ENCODE peak calls at places on chromosomes 5 and 9, in nine cellular contexts. One of them, this sample, is unnamed.

GRCh38 chr9:84070590-84070989 is 90.0 kb downstream of the RMI1 start:
- DNase-seq in left lung: no peak
- DNase-seq in nephron progenitor cell: no peak
- DNase-seq in body of pancreas: no peak
- DNase-seq in AG10803: no peak
- DNase-seq in IMR-90: no peak
- DNase-seq in CD8-positive, alpha-beta T cell: no peak
- DNase-seq in coronary artery: no peak
- DNase-seq in heart left ventricle: no peak
- DNase-seq in this sample: no peak

GRCh38 chr5:159582756-159583523 is 252.7 kb upstream of the IL12B start:
- DNase-seq in left lung: no peak
- DNase-seq in nephron progenitor cell: no peak
- DNase-seq in body of pancreas: no peak
- DNase-seq in AG10803: peak
- DNase-seq in IMR-90: peak
- DNase-seq in CD8-positive, alpha-beta T cell: no peak
- DNase-seq in coronary artery: no peak
- DNase-seq in heart left ventricle: no peak
- DNase-seq in this sample: no peak

GRCh38 chr5:55438931-55439477 is 95.8 kb downstream of the PLPP1 start:
- DNase-seq in left lung: no peak
- DNase-seq in nephron progenitor cell: no peak
- DNase-seq in body of pancreas: no peak
- DNase-seq in AG10803: peak
- DNase-seq in IMR-90: peak
- DNase-seq in CD8-positive, alpha-beta T cell: no peak
- DNase-seq in coronary artery: no peak
- DNase-seq in heart left ventricle: no peak
- DNase-seq in this sample: no peak

GRCh38 chr5:45695011-45695667 is 1.0 kb downstream of the HCN1 start:
- DNase-seq in left lung: peak
- DNase-seq in nephron progenitor cell: peak
- DNase-seq in body of pancreas: no peak
- DNase-seq in AG10803: no peak
- DNase-seq in IMR-90: no peak
- DNase-seq in CD8-positive, alpha-beta T cell: no peak
- DNase-seq in coronary artery: no peak
- DNase-seq in heart left ventricle: no peak
- DNase-seq in this sample: no peak

GRCh38 chr5:41143124-41143523 is 70.2 kb downstream of the C6 start:
- DNase-seq in left lung: no peak
- DNase-seq in nephron progenitor cell: no peak
- DNase-seq in body of pancreas: no peak
- DNase-seq in AG10803: no peak
- DNase-seq in IMR-90: no peak
- DNase-seq in CD8-positive, alpha-beta T cell: no peak
- DNase-seq in coronary artery: no peak
- DNase-seq in heart left ventricle: no peak
- DNase-seq in this sample: no peak

GRCh38 chr9:18438300-18438925 is 35.5 kb upstream of the ADAMTSL1 start:
- DNase-seq in left lung: peak
- DNase-seq in nephron progenitor cell: peak
- DNase-seq in body of pancreas: no peak
- DNase-seq in AG10803: no peak
- DNase-seq in IMR-90: peak
- DNase-seq in CD8-positive, alpha-beta T cell: no peak
- DNase-seq in coronary artery: peak
- DNase-seq in heart left ventricle: peak
- DNase-seq in this sample: no peak

GRCh38 chr5:10307206-10308148 is at the start of gene CMBL:
- DNase-seq in left lung: peak
- DNase-seq in nephron progenitor cell: peak
- DNase-seq in body of pancreas: peak
- DNase-seq in AG10803: peak
- DNase-seq in IMR-90: peak
- DNase-seq in CD8-positive, alpha-beta T cell: no peak
- DNase-seq in coronary artery: no peak
- DNase-seq in heart left ventricle: peak
- DNase-seq in this sample: peak

GRCh38 chr5:110536120-110537115 is 190.1 kb downstream of the TMEM232 start:
- DNase-seq in left lung: no peak
- DNase-seq in nephron progenitor cell: no peak
- DNase-seq in body of pancreas: no peak
- DNase-seq in AG10803: peak
- DNase-seq in IMR-90: no peak
- DNase-seq in CD8-positive, alpha-beta T cell: no peak
- DNase-seq in coronary artery: no peak
- DNase-seq in heart left ventricle: no peak
- DNase-seq in this sample: no peak

GRCh38 chr5:179153341-179153901 is 93.2 kb downstream of the ZNF354C start:
- DNase-seq in left lung: peak
- DNase-seq in nephron progenitor cell: no peak
- DNase-seq in body of pancreas: peak
- DNase-seq in AG10803: no peak
- DNase-seq in IMR-90: no peak
- DNase-seq in CD8-positive, alpha-beta T cell: no peak
- DNase-seq in coronary artery: no peak
- DNase-seq in heart left ventricle: peak
- DNase-seq in this sample: no peak

GRCh38 chr5:179151521-179152118 is 91.4 kb downstream of the ZNF354C start:
- DNase-seq in left lung: peak
- DNase-seq in nephron progenitor cell: no peak
- DNase-seq in body of pancreas: no peak
- DNase-seq in AG10803: no peak
- DNase-seq in IMR-90: no peak
- DNase-seq in CD8-positive, alpha-beta T cell: no peak
- DNase-seq in coronary artery: no peak
- DNase-seq in heart left ventricle: peak
- DNase-seq in this sample: no peak

GRCh38 chr5:179153921-179154345 is 93.8 kb downstream of the ZNF354C start:
- DNase-seq in left lung: peak
- DNase-seq in nephron progenitor cell: no peak
- DNase-seq in body of pancreas: no peak
- DNase-seq in AG10803: no peak
- DNase-seq in IMR-90: no peak
- DNase-seq in CD8-positive, alpha-beta T cell: no peak
- DNase-seq in coronary artery: no peak
- DNase-seq in heart left ventricle: no peak
- DNase-seq in this sample: no peak

GRCh38 chr5:179152941-179153340 is 92.8 kb downstream of the ZNF354C start:
- DNase-seq in left lung: peak
- DNase-seq in nephron progenitor cell: no peak
- DNase-seq in body of pancreas: no peak
- DNase-seq in AG10803: no peak
- DNase-seq in IMR-90: no peak
- DNase-seq in CD8-positive, alpha-beta T cell: no peak
- DNase-seq in coronary artery: peak
- DNase-seq in heart left ventricle: peak
- DNase-seq in this sample: no peak

GRCh38 chr5:179152144-179152895 is 92.1 kb downstream of the ZNF354C start:
- DNase-seq in left lung: peak
- DNase-seq in nephron progenitor cell: no peak
- DNase-seq in body of pancreas: no peak
- DNase-seq in AG10803: no peak
- DNase-seq in IMR-90: no peak
- DNase-seq in CD8-positive, alpha-beta T cell: no peak
- DNase-seq in coronary artery: no peak
- DNase-seq in heart left ventricle: peak
- DNase-seq in this sample: no peak
- TF ChIP-seq CTCF in left lung: no peak
- TF ChIP-seq CTCF in nephron progenitor cell: no peak
- TF ChIP-seq CTCF in body of pancreas: no peak
- TF ChIP-seq CTCF in AG10803: no peak
- TF ChIP-seq CTCF in IMR-90: no peak
- TF ChIP-seq CTCF in CD8-positive, alpha-beta T cell: no peak
- TF ChIP-seq CTCF in coronary artery: no peak
- TF ChIP-seq CTCF in heart left ventricle: no peak
- TF ChIP-seq CTCF in this sample: no peak

DNA sequence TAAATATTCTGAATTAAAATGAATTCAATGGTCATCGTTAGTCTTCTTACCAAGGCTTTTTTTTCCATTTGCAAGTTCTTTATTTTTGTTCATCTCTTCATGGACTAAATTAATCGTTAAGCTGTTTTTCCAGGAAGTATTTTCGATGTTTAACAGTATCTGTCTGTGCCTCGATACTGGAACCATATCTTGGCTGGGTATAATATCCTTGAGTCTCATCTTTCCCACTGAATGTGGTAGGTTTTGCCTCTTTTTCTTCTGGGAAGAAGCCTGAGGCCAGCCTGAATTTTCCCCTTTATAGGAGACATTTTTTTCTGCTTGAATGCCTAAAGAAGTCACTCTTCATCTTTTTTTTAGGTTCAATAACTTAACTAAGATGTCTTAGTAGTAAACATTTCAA is 4.0 kb upstream of the SEPTIN8 start:
- DNase-seq in left lung: no peak
- DNase-seq in nephron progenitor cell: no peak
- DNase-seq in body of pancreas: no peak
- DNase-seq in AG10803: no peak
- DNase-seq in IMR-90: no peak
- DNase-seq in CD8-positive, alpha-beta T cell: no peak
- DNase-seq in coronary artery: no peak
- DNase-seq in heart left ventricle: no peak
- DNase-seq in this sample: no peak
- TF ChIP-seq CTCF in left lung: no peak
- TF ChIP-seq CTCF in nephron progenitor cell: no peak
- TF ChIP-seq CTCF in body of pancreas: no peak
- TF ChIP-seq CTCF in AG10803: no peak
- TF ChIP-seq CTCF in IMR-90: no peak
- TF ChIP-seq CTCF in CD8-positive, alpha-beta T cell: no peak
- TF ChIP-seq CTCF in coronary artery: no peak
- TF ChIP-seq CTCF in heart left ventricle: no peak
- TF ChIP-seq CTCF in this sample: no peak

GRCh38 chr5:123364443-123364842 is 58.8 kb downstream of the CEP120 start:
- DNase-seq in left lung: no peak
- DNase-seq in nephron progenitor cell: no peak
- DNase-seq in body of pancreas: no peak
- DNase-seq in AG10803: no peak
- DNase-seq in IMR-90: peak
- DNase-seq in CD8-positive, alpha-beta T cell: no peak
- DNase-seq in coronary artery: no peak
- DNase-seq in heart left ventricle: no peak
- DNase-seq in this sample: no peak

GRCh38 chr5:123365163-123365562 is 58.0 kb downstream of the CEP120 start:
- DNase-seq in left lung: no peak
- DNase-seq in nephron progenitor cell: no peak
- DNase-seq in body of pancreas: no peak
- DNase-seq in AG10803: peak
- DNase-seq in IMR-90: peak
- DNase-seq in CD8-positive, alpha-beta T cell: no peak
- DNase-seq in coronary artery: no peak
- DNase-seq in heart left ventricle: no peak
- DNase-seq in this sample: no peak

GRCh38 chr5:123371575-123372179 is 51.5 kb downstream of the CEP120 start:
- DNase-seq in left lung: peak
- DNase-seq in nephron progenitor cell: peak
- DNase-seq in body of pancreas: peak
- DNase-seq in AG10803: peak
- DNase-seq in IMR-90: peak
- DNase-seq in CD8-positive, alpha-beta T cell: peak
- DNase-seq in coronary artery: no peak
- DNase-seq in heart left ventricle: peak
- DNase-seq in this sample: peak

GRCh38 chr5:123369371-123369968 is 53.7 kb downstream of the CEP120 start:
- DNase-seq in left lung: no peak
- DNase-seq in nephron progenitor cell: no peak
- DNase-seq in body of pancreas: no peak
- DNase-seq in AG10803: no peak
- DNase-seq in IMR-90: no peak
- DNase-seq in CD8-positive, alpha-beta T cell: no peak
- DNase-seq in coronary artery: no peak
- DNase-seq in heart left ventricle: no peak
- DNase-seq in this sample: no peak

GRCh38 chr5:123367739-123368138 is 55.5 kb downstream of the CEP120 start:
- DNase-seq in left lung: no peak
- DNase-seq in nephron progenitor cell: no peak
- DNase-seq in body of pancreas: no peak
- DNase-seq in AG10803: peak
- DNase-seq in IMR-90: peak
- DNase-seq in CD8-positive, alpha-beta T cell: no peak
- DNase-seq in coronary artery: no peak
- DNase-seq in heart left ventricle: no peak
- DNase-seq in this sample: no peak
- TF ChIP-seq CTCF in left lung: no peak
- TF ChIP-seq CTCF in nephron progenitor cell: peak
- TF ChIP-seq CTCF in body of pancreas: no peak
- TF ChIP-seq CTCF in AG10803: peak
- TF ChIP-seq CTCF in IMR-90: peak
- TF ChIP-seq CTCF in CD8-positive, alpha-beta T cell: peak
- TF ChIP-seq CTCF in coronary artery: no peak
- TF ChIP-seq CTCF in heart left ventricle: no peak
- TF ChIP-seq CTCF in this sample: no peak

GRCh38 chr5:2669259-2669658 is 82.2 kb downstream of the IRX2 start:
- DNase-seq in left lung: no peak
- DNase-seq in nephron progenitor cell: no peak
- DNase-seq in body of pancreas: no peak
- DNase-seq in AG10803: no peak
- DNase-seq in IMR-90: no peak
- DNase-seq in CD8-positive, alpha-beta T cell: no peak
- DNase-seq in coronary artery: peak
- DNase-seq in heart left ventricle: no peak
- DNase-seq in this sample: no peak

GRCh38 chr5:2669913-2670312 is 81.6 kb downstream of the IRX2 start:
- DNase-seq in left lung: peak
- DNase-seq in nephron progenitor cell: no peak
- DNase-seq in body of pancreas: no peak
- DNase-seq in AG10803: no peak
- DNase-seq in IMR-90: no peak
- DNase-seq in CD8-positive, alpha-beta T cell: no peak
- DNase-seq in coronary artery: peak
- DNase-seq in heart left ventricle: no peak
- DNase-seq in this sample: no peak

GRCh38 chr5:2674456-2674855 is 77.0 kb downstream of the IRX2 start:
- DNase-seq in left lung: no peak
- DNase-seq in nephron progenitor cell: no peak
- DNase-seq in body of pancreas: no peak
- DNase-seq in AG10803: no peak
- DNase-seq in IMR-90: no peak
- DNase-seq in CD8-positive, alpha-beta T cell: no peak
- DNase-seq in coronary artery: peak
- DNase-seq in heart left ventricle: no peak
- DNase-seq in this sample: no peak

GRCh38 chr5:2675548-2675947 is 75.9 kb downstream of the IRX2 start:
- DNase-seq in left lung: no peak
- DNase-seq in nephron progenitor cell: no peak
- DNase-seq in body of pancreas: no peak
- DNase-seq in AG10803: no peak
- DNase-seq in IMR-90: no peak
- DNase-seq in CD8-positive, alpha-beta T cell: no peak
- DNase-seq in coronary artery: no peak
- DNase-seq in heart left ventricle: no peak
- DNase-seq in this sample: no peak

DNA sequence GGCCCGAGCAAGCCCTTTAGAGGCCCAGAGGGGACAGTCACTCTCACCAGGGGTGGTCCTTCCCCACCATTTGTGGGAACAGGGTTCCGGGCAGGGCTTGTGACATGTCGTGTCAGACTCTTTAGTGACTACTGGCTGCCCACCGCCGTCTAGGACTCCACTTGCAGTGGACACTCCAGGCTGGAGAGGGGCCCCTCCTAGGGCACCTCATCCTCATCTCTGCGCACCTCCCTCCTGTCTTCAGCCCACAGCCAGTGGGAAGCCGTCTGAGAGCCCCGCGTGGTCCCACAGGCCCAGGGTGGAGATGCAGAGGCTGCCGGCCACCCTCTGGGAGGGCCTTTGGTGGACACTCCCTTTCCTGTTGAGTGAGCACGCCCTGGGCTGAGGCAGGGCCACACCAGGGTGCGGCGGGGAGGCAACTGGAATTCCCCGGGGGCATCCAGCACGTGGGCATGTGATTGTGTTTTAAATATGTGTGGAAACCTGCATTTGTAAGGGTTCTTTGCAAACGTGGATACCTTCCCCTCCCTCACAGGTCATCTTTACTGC is 80.5 kb downstream of the IRX2 start:
- DNase-seq in left lung: peak
- DNase-seq in nephron progenitor cell: no peak
- DNase-seq in body of pancreas: no peak
- DNase-seq in AG10803: no peak
- DNase-seq in IMR-90: no peak
- DNase-seq in CD8-positive, alpha-beta T cell: no peak
- DNase-seq in coronary artery: peak
- DNase-seq in heart left ventricle: no peak
- DNase-seq in this sample: no peak
- TF ChIP-seq CTCF in left lung: no peak
- TF ChIP-seq CTCF in nephron progenitor cell: no peak
- TF ChIP-seq CTCF in body of pancreas: no peak
- TF ChIP-seq CTCF in AG10803: no peak
- TF ChIP-seq CTCF in IMR-90: no peak
- TF ChIP-seq CTCF in CD8-positive, alpha-beta T cell: no peak
- TF ChIP-seq CTCF in coronary artery: no peak
- TF ChIP-seq CTCF in heart left ventricle: no peak
- TF ChIP-seq CTCF in this sample: no peak

This sample was measured in natural killer cell.